ENCODE peak calls at places on chromosome 14, in seven cellular contexts. One of them, this sample, is unnamed.

GRCh38 chr14:63663428-63664142 is 21.9 kb upstream of the WDR89 start:
- DNase-seq in EL: peak; percentile 17
- DNase-seq in AG08395: no peak
- DNase-seq in stimulated activated CD4-positive, alpha-beta T cell treated with anti-CD3 and anti-CD28 coated beads, Interleukin-2, amount 100 ng/mL, for 24 hours: no peak
- DNase-seq in NCI-H1694 treated with DMSO at 0.1 percent for 48 hours: no peak
- DNase-seq in H9: no peak
- DNase-seq in cardiac fibroblast: peak; percentile 3
- DNase-seq in this sample: no peak

GRCh38 chr14:78508023-78508422 is 337.9 kb downstream of the NRXN3 start:
- DNase-seq in AG08395: no peak
- DNase-seq in H9: no peak
- DNase-seq in EL: no peak
- DNase-seq in NCI-H1694 treated with DMSO at 0.1 percent for 48 hours: no peak
- DNase-seq in cardiac fibroblast: no peak
- DNase-seq in stimulated activated CD4-positive, alpha-beta T cell treated with anti-CD3 and anti-CD28 coated beads, Interleukin-2, amount 100 ng/mL, for 24 hours: no peak
- DNase-seq in this sample: no peak

GRCh38 chr14:54450535-54450934 is 9.4 kb upstream of the CNIH1 start:
- DNase-seq in H9: no peak
- DNase-seq in NCI-H1694 treated with DMSO at 0.1 percent for 48 hours: no peak
- DNase-seq in stimulated activated CD4-positive, alpha-beta T cell treated with anti-CD3 and anti-CD28 coated beads, Interleukin-2, amount 100 ng/mL, for 24 hours: no peak
- DNase-seq in cardiac fibroblast: peak; percentile 41
- DNase-seq in EL: peak; percentile 68
- DNase-seq in AG08395: peak; percentile 80
- DNase-seq in this sample: no peak

GRCh38 chr14:20615996-20616395 is 24.8 kb upstream of the RNASE12 start:
- DNase-seq in cardiac fibroblast: no peak
- DNase-seq in H9: no peak
- DNase-seq in NCI-H1694 treated with DMSO at 0.1 percent for 48 hours: no peak
- DNase-seq in AG08395: no peak
- DNase-seq in EL: no peak
- DNase-seq in stimulated activated CD4-positive, alpha-beta T cell treated with anti-CD3 and anti-CD28 coated beads, Interleukin-2, amount 100 ng/mL, for 24 hours: no peak
- DNase-seq in this sample: no peak

GRCh38 chr14:34926552-34926951 is 51.4 kb upstream of the BAZ1A start:
- DNase-seq in cardiac fibroblast: peak; percentile 61
- DNase-seq in AG08395: no peak
- DNase-seq in H9: no peak
- DNase-seq in stimulated activated CD4-positive, alpha-beta T cell treated with anti-CD3 and anti-CD28 coated beads, Interleukin-2, amount 100 ng/mL, for 24 hours: no peak
- DNase-seq in EL: peak; percentile 61
- DNase-seq in NCI-H1694 treated with DMSO at 0.1 percent for 48 hours: no peak
- DNase-seq in this sample: no peak

GRCh38 chr14:79745046-79745445 is 466.3 kb downstream of the DIO2 start:
- DNase-seq in AG08395: no peak
- DNase-seq in NCI-H1694 treated with DMSO at 0.1 percent for 48 hours: no peak
- DNase-seq in stimulated activated CD4-positive, alpha-beta T cell treated with anti-CD3 and anti-CD28 coated beads, Interleukin-2, amount 100 ng/mL, for 24 hours: no peak
- DNase-seq in H9: no peak
- DNase-seq in cardiac fibroblast: no peak
- DNase-seq in EL: no peak
- DNase-seq in this sample: no peak

GRCh38 chr14:92903359-92903758 is 19.6 kb upstream of the CHGA start:
- DNase-seq in cardiac fibroblast: no peak
- DNase-seq in AG08395: no peak
- DNase-seq in stimulated activated CD4-positive, alpha-beta T cell treated with anti-CD3 and anti-CD28 coated beads, Interleukin-2, amount 100 ng/mL, for 24 hours: peak; percentile 11
- DNase-seq in EL: no peak
- DNase-seq in NCI-H1694 treated with DMSO at 0.1 percent for 48 hours: no peak
- DNase-seq in H9: no peak
- DNase-seq in this sample: no peak

GRCh38 chr14:104131968-104132732 is 6.2 kb upstream of the KIF26A start:
- DNase-seq in NCI-H1694 treated with DMSO at 0.1 percent for 48 hours: no peak
- DNase-seq in H9: no peak
- DNase-seq in cardiac fibroblast: no peak
- DNase-seq in stimulated activated CD4-positive, alpha-beta T cell treated with anti-CD3 and anti-CD28 coated beads, Interleukin-2, amount 100 ng/mL, for 24 hours: no peak
- DNase-seq in EL: no peak
- DNase-seq in AG08395: no peak
- DNase-seq in this sample: no peak

GRCh38 chr14:75442642-75443041 is 14.8 kb downstream of the JDP2 start:
- DNase-seq in stimulated activated CD4-positive, alpha-beta T cell treated with anti-CD3 and anti-CD28 coated beads, Interleukin-2, amount 100 ng/mL, for 24 hours: no peak
- DNase-seq in cardiac fibroblast: peak; percentile 58
- DNase-seq in NCI-H1694 treated with DMSO at 0.1 percent for 48 hours: no peak
- DNase-seq in H9: no peak
- DNase-seq in AG08395: peak; percentile 69
- DNase-seq in EL: peak; percentile 86
- DNase-seq in this sample: no peak

GRCh38 chr14:70785556-70785955 is 23.8 kb downstream of the MAP3K9 start:
- DNase-seq in EL: no peak
- DNase-seq in cardiac fibroblast: no peak
- DNase-seq in NCI-H1694 treated with DMSO at 0.1 percent for 48 hours: no peak
- DNase-seq in AG08395: no peak
- DNase-seq in stimulated activated CD4-positive, alpha-beta T cell treated with anti-CD3 and anti-CD28 coated beads, Interleukin-2, amount 100 ng/mL, for 24 hours: no peak
- DNase-seq in H9: no peak
- DNase-seq in this sample: no peak

GRCh38 chr14:22218729-22219128 is 370.3 kb downstream of the DAD1 start:
- DNase-seq in AG08395: no peak
- DNase-seq in stimulated activated CD4-positive, alpha-beta T cell treated with anti-CD3 and anti-CD28 coated beads, Interleukin-2, amount 100 ng/mL, for 24 hours: no peak
- DNase-seq in H9: no peak
- DNase-seq in cardiac fibroblast: no peak
- DNase-seq in EL: no peak
- DNase-seq in NCI-H1694 treated with DMSO at 0.1 percent for 48 hours: no peak
- DNase-seq in this sample: no peak

GRCh38 chr14:102975662-102976061 is 53.2 kb downstream of the AMN start:
- DNase-seq in cardiac fibroblast: no peak
- DNase-seq in stimulated activated CD4-positive, alpha-beta T cell treated with anti-CD3 and anti-CD28 coated beads, Interleukin-2, amount 100 ng/mL, for 24 hours: no peak
- DNase-seq in NCI-H1694 treated with DMSO at 0.1 percent for 48 hours: no peak
- DNase-seq in AG08395: no peak
- DNase-seq in EL: no peak
- DNase-seq in H9: no peak
- DNase-seq in this sample: no peak

GRCh38 chr14:99755629-99756603 is 37.3 kb upstream of the EML1 start:
- DNase-seq in EL: peak; percentile 96
- DNase-seq in stimulated activated CD4-positive, alpha-beta T cell treated with anti-CD3 and anti-CD28 coated beads, Interleukin-2, amount 100 ng/mL, for 24 hours: no peak
- DNase-seq in AG08395: peak; percentile 93
- DNase-seq in H9: no peak
- DNase-seq in cardiac fibroblast: peak; percentile 90
- DNase-seq in NCI-H1694 treated with DMSO at 0.1 percent for 48 hours: no peak
- DNase-seq in this sample: peak; percentile 72

GRCh38 chr14:92906823-92907222 is 16.1 kb upstream of the CHGA start:
- DNase-seq in EL: no peak
- DNase-seq in AG08395: no peak
- DNase-seq in stimulated activated CD4-positive, alpha-beta T cell treated with anti-CD3 and anti-CD28 coated beads, Interleukin-2, amount 100 ng/mL, for 24 hours: no peak
- DNase-seq in H9: no peak
- DNase-seq in cardiac fibroblast: no peak
- DNase-seq in NCI-H1694 treated with DMSO at 0.1 percent for 48 hours: no peak
- DNase-seq in this sample: no peak

This sample was measured in skeletal muscle cell.